ENCODE peak calls at places on chromosomes 7 and 10, in four cellular contexts. K is SK-N-SH, B is K562, Y is GM12878. F is an unnamed sample.

GRCh38 chr7:127817466-127817865 is 165.5 kb downstream of the SND1 start:
- DNase-seq in K (no peak), B (no peak), Y (no peak), F (no peak)

GRCh38 chr7:143510854-143511592 is 33.4 kb downstream of the TAS2R41 start:
- DNase-seq in Y (no peak), B (no peak), K (no peak), F (no peak)

GRCh38 chr10:18523025-18523424 is 128.4 kb downstream of the NSUN6 start:
- DNase-seq in K (no peak), B (no peak), Y (no peak), F (no peak)

GRCh38 chr7:7969306-7970112 is 913 bp downstream of the GLCCI1 start:
- DNase-seq in K (no peak), Y (no peak), B (no peak), F (peak)

GRCh38 chr10:132758867-132759266 is 27.1 kb downstream of the NKX6-2 start:
- DNase-seq in K (no peak), B (no peak), Y (no peak), F (no peak)

GRCh38 chr10:2978111-2978510 is 89.2 kb upstream of the PFKP start:
- DNase-seq in Y (peak), B (no peak), K (peak), F (no peak)

GRCh38 chr10:80264081-80265056 is 25.1 kb downstream of the MAT1A start:
- DNase-seq in K (no peak), B (no peak), Y (no peak), F (no peak)

GRCh38 chr10:70694410-70695179 is 22.3 kb downstream of the ADAMTS14 start:
- DNase-seq in K (no peak), B (no peak), Y (no peak), F (no peak)

GRCh38 chr7:43629857-43630256 is 46.9 kb downstream of the STK17A start:
- DNase-seq in Y (no peak), B (no peak), K (no peak), F (no peak)

GRCh38 chr7:8221124-8221523 is 40.8 kb downstream of the ICA1 start:
- DNase-seq in B (no peak), K (no peak), Y (no peak), F (no peak)

GRCh38 chr7:420142-421055 is 99.2 kb downstream of the PDGFA start:
- DNase-seq in Y (no peak), B (no peak), K (no peak), F (no peak)

GRCh38 chr7:91373401-91373800 is 109.2 kb downstream of the FZD1 start:
- DNase-seq in Y (no peak), B (no peak), K (no peak), F (no peak)

GRCh38 chr10:98030991-98031431 is 590 bp upstream of the CRTAC1 start:
- DNase-seq in B (no peak), K (peak), Y (no peak), F (peak)

GRCh38 chr7:47125529-47125928 is 456.4 kb downstream of the TNS3 start:
- DNase-seq in Y (no peak), K (no peak), B (no peak), F (no peak)

GRCh38 chr10:60848126-60848525 is 69.8 kb downstream of the CDK1 start:
- DNase-seq in K (no peak), B (no peak), Y (no peak), F (no peak)

GRCh38 chr7:80133361-80134104 is 1.1 kb upstream of the GNAI1 start:
- DNase-seq in Y (no peak), B (no peak), K (no peak), F (no peak)

GRCh38 chr10:132631348-132631735 is 93.8 kb downstream of the INPP5A start:
- DNase-seq in Y (no peak), B (no peak), K (no peak), F (peak)

GRCh38 chr7:107538001-107538400 is 25.7 kb downstream of the COG5 start:
- DNase-seq in B (no peak), K (no peak), Y (no peak), F (no peak)

GRCh38 chr7:47482013-47482761 is 99.7 kb downstream of the TNS3 start:
- DNase-seq in Y (no peak), K (peak), B (peak), F (no peak)

GRCh38 chr7:151626422-151627115 is 106.9 kb upstream of the RHEB start:
- DNase-seq in K (peak), Y (no peak), B (no peak), F (peak)

GRCh38 chr10:116729243-116729642 is 13.1 kb downstream of the HSPA12A start:
- DNase-seq in Y (no peak), B (no peak), K (no peak), F (no peak)

GRCh38 chr10:126913316-126913715 is 8.1 kb downstream of the DOCK1 start:
- DNase-seq in Y (no peak), K (no peak), B (no peak), F (no peak)

GRCh38 chr7:30927040-30927439 is 15.4 kb downstream of the AQP1 start:
- DNase-seq in B (no peak), K (peak), Y (no peak), F (no peak)

GRCh38 chr10:32971536-32972091 is 13.6 kb upstream of the ITGB1 start:
- DNase-seq in B (peak), Y (no peak), K (no peak), F (no peak)

GRCh38 chr7:2645274-2645868 is 13.6 kb downstream of the TTYH3 start:
- DNase-seq in Y (no peak), K (peak), B (no peak), F (no peak)

GRCh38 chr10:119871881-119872609 is 598 bp downstream of the MCMBP start:
- DNase-seq in B (no peak), Y (no peak), K (peak), F (peak)

GRCh38 chr7:151311294-151311864 is 30.2 kb upstream of the NUB1 start:
- DNase-seq in Y (no peak), B (peak), K (no peak), F (peak)

GRCh38 chr10:77173615-77174461 is 463.8 kb downstream of the KCNMA1 start:
- DNase-seq in Y (peak), K (peak), B (peak), F (peak)

GRCh38 chr7:29207469-29207868 is 12.9 kb downstream of the CHN2 start:
- DNase-seq in B (no peak), Y (no peak), K (no peak), F (no peak)

GRCh38 chr7:43196379-43196778 is 83.9 kb downstream of the HECW1 start:
- DNase-seq in B (no peak), Y (no peak), K (no peak), F (no peak)

DNA sequence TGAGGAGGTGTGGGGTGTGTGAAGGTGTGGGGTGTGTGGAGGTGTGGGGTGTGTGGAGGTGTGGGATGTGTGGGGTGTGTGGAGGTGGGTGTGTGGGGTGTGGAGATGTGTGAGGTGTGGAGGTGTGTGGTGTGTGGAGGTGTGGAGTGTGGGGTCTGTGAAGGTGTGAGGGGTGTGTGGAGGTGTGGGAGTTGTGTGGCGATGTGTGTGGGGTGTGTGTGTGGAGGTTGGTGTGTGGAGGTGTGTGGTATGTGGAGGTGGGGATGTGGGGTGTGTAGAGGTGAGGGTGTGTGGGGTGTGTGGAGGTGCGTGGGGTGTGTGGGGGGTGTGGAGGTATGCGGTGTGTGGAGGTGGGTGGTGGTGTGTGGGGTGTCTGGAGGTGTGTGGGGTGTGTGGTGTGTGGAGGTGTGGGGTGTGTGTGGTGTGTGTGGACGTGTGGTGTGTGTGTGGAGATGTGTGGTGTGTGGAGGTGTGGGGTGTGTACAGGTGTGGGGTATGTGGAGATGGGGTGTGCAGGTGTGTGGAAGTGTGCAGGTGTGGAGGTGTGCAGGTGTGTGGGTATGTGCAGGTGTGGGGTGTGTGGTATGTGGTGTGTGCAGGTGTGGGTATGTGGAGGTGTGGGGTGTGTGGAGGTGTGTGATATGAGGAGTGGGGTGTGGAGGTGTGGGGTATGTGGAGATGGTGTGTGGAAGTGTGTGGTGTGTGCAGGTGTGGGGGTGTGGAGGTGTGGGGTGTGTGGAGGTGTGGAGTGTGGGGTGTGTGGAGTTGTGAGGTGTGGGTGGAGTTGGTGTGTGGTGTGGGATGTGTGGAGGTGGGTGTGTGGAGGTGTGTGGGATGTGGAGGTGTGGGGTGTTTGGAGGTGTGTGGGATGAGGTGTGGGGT is 34.5 kb downstream of the SPDYE17 start:
- DNase-seq in Y (no peak), K (peak), B (peak), F (no peak)
- TF ChIP-seq USF1 in Y (no peak), K (no peak), B (no peak), F (no peak)

GRCh38 chr7:85851571-85852193 is 664.8 kb upstream of the SEMA3D start:
- DNase-seq in K (peak), B (no peak), Y (no peak), F (no peak)
- TF ChIP-seq USF1 in K (no peak), B (no peak), Y (no peak), F (no peak)

GRCh38 chr7:32023353-32023752 is 46.9 kb downstream of the PDE1C start:
- DNase-seq in K (no peak), Y (no peak), B (no peak), F (no peak)
- TF ChIP-seq USF1 in K (no peak), Y (no peak), B (no peak), F (no peak)

GRCh38 chr10:113751116-113751728 is at the start of gene PLEKHS1:
- DNase-seq in K (no peak), B (no peak), Y (no peak), F (no peak)

GRCh38 chr10:113754768-113755167 is 3.3 kb downstream of the PLEKHS1 start:
- DNase-seq in Y (no peak), K (no peak), B (no peak), F (no peak)

GRCh38 chr10:113754125-113754524 is 2.6 kb downstream of the PLEKHS1 start:
- DNase-seq in K (no peak), B (no peak), Y (no peak), F (no peak)

GRCh38 chr10:113752553-113752952 is 1.1 kb downstream of the PLEKHS1 start:
- DNase-seq in Y (no peak), K (no peak), B (no peak), F (no peak)

GRCh38 chr10:113753020-113753692 is 1.7 kb downstream of the PLEKHS1 start:
- DNase-seq in K (peak), B (no peak), Y (no peak), F (no peak)
- TF ChIP-seq USF1 in K (no peak), B (no peak), Y (no peak), F (no peak)

GRCh38 chr10:78461333-78461732 is 427.7 kb downstream of the RPS24 start:
- DNase-seq in K (no peak), Y (no peak), B (no peak), F (no peak)
- TF ChIP-seq USF1 in K (no peak), Y (no peak), B (no peak), F (no peak)

GRCh38 chr10:85847085-85847484 is 519.5 kb downstream of the GRID1 start:
- DNase-seq in B (no peak), Y (no peak), K (no peak), F (no peak)

GRCh38 chr10:85850736-85851135 is 515.9 kb downstream of the GRID1 start:
- DNase-seq in K (no peak), B (no peak), Y (no peak), F (no peak)

GRCh38 chr10:85849315-85849714 is 517.3 kb downstream of the GRID1 start:
- DNase-seq in K (no peak), Y (no peak), B (no peak), F (no peak)

DNA sequence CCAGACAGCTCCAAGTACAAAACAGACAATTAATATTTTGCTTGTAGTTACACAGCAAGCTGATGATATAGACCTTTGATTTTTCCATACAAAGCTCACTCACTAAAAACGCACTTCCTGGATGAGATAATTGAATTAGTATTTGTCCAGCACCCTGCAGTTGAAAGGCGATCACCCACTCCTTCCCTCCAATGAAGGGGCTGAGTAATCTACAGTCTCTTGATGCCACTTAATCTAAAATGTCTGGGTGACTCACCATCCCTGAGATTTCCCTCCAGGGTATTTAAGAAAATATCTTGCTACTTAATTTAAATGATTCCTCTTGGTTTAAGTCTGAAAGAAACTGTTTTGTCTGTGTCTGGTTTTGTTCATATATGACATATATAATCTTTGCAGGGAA is 515.3 kb downstream of the GRID1 start:
- DNase-seq in K (no peak), B (no peak), Y (no peak), F (no peak)
- TF ChIP-seq USF1 in K (no peak), B (no peak), Y (no peak), F (no peak)

DNA sequence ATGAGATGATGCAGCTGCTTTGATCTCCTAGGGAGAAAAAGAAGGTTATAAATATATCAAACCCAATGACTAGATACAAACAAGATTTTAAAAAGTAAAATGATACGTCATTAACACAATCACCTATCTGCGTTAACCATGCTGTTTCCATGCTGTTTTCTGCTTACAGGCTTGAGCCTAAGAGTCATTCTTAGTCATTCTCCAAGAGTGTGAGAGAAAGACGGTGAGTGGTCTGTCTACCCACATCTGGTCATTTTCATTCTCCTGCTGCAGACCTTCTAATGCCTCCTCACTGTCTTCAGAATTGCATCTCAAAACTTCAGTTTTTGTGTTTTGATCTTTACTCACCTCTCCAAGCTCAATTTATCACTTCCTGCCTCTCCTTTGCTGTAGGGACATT is 98.0 kb upstream of the ELMO1 start:
- DNase-seq in K (no peak), Y (no peak), B (no peak), F (no peak)
- TF ChIP-seq USF1 in K (no peak), Y (no peak), B (no peak), F (no peak)

F was measured in WTC11.